ENCODE peak calls at places on chromosomes 5 and 9, in eight cellular contexts. T, S, K, U, Y, C, G and V are unnamed samples.

GRCh38 chr9:132214027-132214622 is 52.3 kb downstream of the NTNG2 start:
- DNase-seq in U (no peak), Y (peak), S (peak), T (no peak), C (peak), G (peak), K (peak), V (no peak)

GRCh38 chr5:54187694-54188093 is 122.7 kb downstream of the ARL15 start:
- DNase-seq in T (no peak), Y (no peak), C (no peak), G (no peak), U (no peak), K (no peak), S (no peak), V (no peak)

GRCh38 chr5:151671979-151672378 is 14.7 kb downstream of the SPARC start:
- DNase-seq in U (no peak), K (no peak), T (no peak), S (no peak), G (no peak), Y (no peak), C (no peak), V (no peak)

GRCh38 chr5:174384509-174384947 is 339.0 kb downstream of the NSG2 start:
- DNase-seq in S (no peak), T (no peak), G (peak), C (no peak), K (no peak), U (no peak), Y (peak), V (no peak)

GRCh38 chr9:134040831-134041648 is 15.8 kb downstream of the BRD3OS start:
- DNase-seq in C (no peak), T (no peak), U (no peak), Y (no peak), G (no peak), K (peak), S (no peak), V (no peak)

GRCh38 chr5:81164936-81165335 is 68.2 kb upstream of the CKMT2 start:
- DNase-seq in K (no peak), Y (no peak), U (no peak), S (no peak), G (no peak), T (no peak), C (no peak), V (no peak)

GRCh38 chr9:36187414-36187813 is 3.3 kb upstream of the CLTA start:
- DNase-seq in U (no peak), K (no peak), S (no peak), C (no peak), G (peak), T (no peak), Y (no peak), V (no peak)

GRCh38 chr5:91109634-91110033 is 273.5 kb downstream of the ARRDC3 start:
- DNase-seq in Y (no peak), K (no peak), U (no peak), G (no peak), C (no peak), S (no peak), T (no peak), V (no peak)

GRCh38 chr5:84085387-84086041 is 299.2 kb downstream of the EDIL3 start:
- DNase-seq in T (no peak), Y (no peak), S (no peak), C (no peak), K (no peak), G (no peak), U (no peak), V (no peak)

GRCh38 chr5:159146839-159147238 is 47.1 kb upstream of the EBF1 start:
- DNase-seq in G (no peak), C (no peak), S (no peak), T (no peak), K (no peak), Y (no peak), U (no peak), V (no peak)

GRCh38 chr5:148653840-148654781 is at the start of gene HTR4:
- DNase-seq in C (peak), Y (no peak), S (no peak), U (no peak), G (no peak), K (no peak), T (no peak), V (no peak)

GRCh38 chr5:60334281-60334713 is 365.7 kb downstream of the DEPDC1B start:
- DNase-seq in K (no peak), Y (peak), T (no peak), C (no peak), G (no peak), U (no peak), S (peak), V (no peak)

GRCh38 chr5:78920604-78921003 is 64.5 kb downstream of the ARSB start:
- DNase-seq in K (no peak), Y (no peak), T (no peak), U (no peak), G (no peak), S (peak), C (no peak), V (no peak)

GRCh38 chr9:78769684-78770083 is 472.8 kb downstream of the PSAT1 start:
- DNase-seq in U (no peak), G (no peak), Y (no peak), C (no peak), K (no peak), S (peak), T (no peak), V (no peak)

GRCh38 chr9:127733609-127734008 is 1.5 kb downstream of the TOR2A start:
- DNase-seq in K (no peak), C (no peak), S (no peak), U (no peak), G (no peak), T (no peak), Y (no peak), V (no peak)

GRCh38 chr5:179906795-179907569 is 715 bp downstream of the TBC1D9B start:
- DNase-seq in K (no peak), Y (no peak), C (peak), S (no peak), T (no peak), U (no peak), G (no peak), V (no peak)

GRCh38 chr9:15513335-15513734 is 2.6 kb upstream of the PSIP1 start:
- DNase-seq in Y (no peak), G (no peak), S (peak), U (no peak), K (no peak), C (no peak), T (no peak), V (no peak)

GRCh38 chr5:135393229-135393628 is 5.8 kb downstream of the MACROH2A1 start:
- DNase-seq in G (no peak), K (no peak), U (no peak), T (no peak), C (no peak), Y (no peak), S (no peak), V (no peak)

GRCh38 chr5:77277764-77278163 is 67.3 kb downstream of the PDE8B start:
- DNase-seq in G (no peak), C (no peak), T (no peak), U (no peak), S (no peak), K (no peak), Y (no peak), V (no peak)

GRCh38 chr5:79021753-79022152 is 36.6 kb upstream of the ARSB start:
- DNase-seq in G (no peak), S (no peak), C (no peak), K (no peak), T (no peak), Y (no peak), U (no peak), V (no peak)

GRCh38 chr5:6404129-6404528 is 25.8 kb upstream of the MED10 start:
- DNase-seq in K (no peak), G (no peak), U (no peak), Y (peak), T (no peak), S (no peak), C (no peak), V (no peak)

GRCh38 chr5:91155238-91155637 is 227.9 kb downstream of the ARRDC3 start:
- DNase-seq in G (no peak), K (no peak), Y (no peak), U (no peak), C (no peak), S (no peak), T (no peak), V (no peak)

GRCh38 chr9:37618817-37619216 is 26.4 kb upstream of the TOMM5 start:
- DNase-seq in C (no peak), G (peak), U (no peak), S (no peak), T (no peak), K (no peak), Y (no peak), V (no peak)

GRCh38 chr5:91499943-91500531 is 116.9 kb upstream of the ARRDC3 start:
- DNase-seq in S (peak), Y (no peak), G (peak), C (no peak), U (no peak), K (no peak), T (no peak), V (no peak)

GRCh38 chr5:140329739-140330481 is 16.5 kb downstream of the HBEGF start:
- DNase-seq in Y (no peak), S (no peak), T (no peak), C (no peak), U (no peak), G (no peak), K (no peak), V (no peak)

GRCh38 chr5:147455822-147456221 is 54.0 kb downstream of the DPYSL3 start:
- DNase-seq in Y (no peak), T (no peak), C (no peak), K (no peak), G (no peak), U (no peak), S (no peak), V (no peak)

DNA sequence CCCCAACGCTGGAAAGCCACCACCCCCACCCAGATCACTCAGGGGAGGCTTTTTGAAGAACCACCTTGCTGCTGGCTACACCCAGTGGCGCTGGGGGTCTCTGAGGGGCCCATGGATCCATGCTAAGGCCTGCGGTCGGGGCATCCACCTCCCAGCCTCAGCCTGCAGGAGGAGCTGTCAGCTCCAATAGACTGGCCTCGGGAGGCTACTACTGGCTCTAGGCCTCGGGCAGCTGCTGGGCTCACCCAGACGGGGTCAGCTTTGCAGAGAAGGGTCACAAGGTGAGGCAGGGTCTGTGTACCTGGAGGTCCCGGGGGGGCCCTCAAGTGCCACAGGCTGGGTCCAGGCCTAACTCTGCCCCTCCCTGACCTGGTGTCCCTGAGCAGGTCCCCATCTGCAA is 193.7 kb downstream of the OLFM1 start:
- DNase-seq in K (no peak), U (no peak), G (no peak), S (no peak), Y (no peak), C (no peak), T (no peak), V (no peak)
- TF ChIP-seq CTCF in K (no peak), U (no peak), G (no peak), S (no peak), Y (no peak), C (no peak), T (no peak), V (no peak)

DNA sequence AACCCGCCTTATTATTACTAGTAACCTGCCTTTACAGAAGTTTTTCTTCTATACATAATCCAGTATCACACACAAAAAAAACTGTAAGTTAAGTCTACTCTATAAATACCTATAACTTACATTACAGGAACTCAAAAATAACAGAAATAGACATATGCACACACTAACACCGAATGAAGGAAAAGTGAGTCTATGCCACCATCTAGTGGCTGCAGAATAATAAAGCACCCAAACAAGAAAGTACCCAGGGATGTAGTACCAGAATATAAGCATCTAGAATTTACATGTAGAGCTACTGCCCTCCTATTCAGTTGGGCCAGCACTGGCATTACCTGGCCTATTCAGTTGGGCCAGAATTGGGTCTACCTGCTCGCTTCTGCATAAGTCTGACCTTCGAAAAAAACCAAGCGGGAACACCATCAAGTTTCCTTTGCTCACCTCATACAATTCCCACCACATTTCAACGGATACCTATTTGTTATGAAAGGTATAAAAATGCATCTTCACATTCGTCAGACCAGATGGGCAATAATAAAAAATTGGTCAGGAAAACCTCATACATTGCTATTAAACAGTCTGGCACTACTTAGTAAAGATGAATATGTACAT is 4.0 kb upstream of the NIPSNAP3A start:
- DNase-seq in T (no peak), K (no peak), S (peak), C (no peak), G (peak), U (no peak), Y (peak), V (no peak)
- TF ChIP-seq CTCF in T (peak), K (peak), S (peak), C (peak), G (peak), U (peak), Y (peak), V (peak)

GRCh38 chr9:114507726-114508125 is 2.5 kb upstream of the WHRN start:
- DNase-seq in U (no peak), S (peak), T (no peak), K (no peak), G (no peak), Y (no peak), C (no peak), V (no peak)
- TF ChIP-seq CTCF in U (peak), S (peak), T (no peak), K (peak), G (peak), Y (peak), C (no peak), V (peak)

GRCh38 chr9:94207781-94208180 is 51.3 kb upstream of the ZNF169 start:
- DNase-seq in G (no peak), T (no peak), S (no peak), K (no peak), Y (no peak), U (no peak), C (no peak), V (no peak)

GRCh38 chr9:94210616-94211603 is 48.2 kb upstream of the ZNF169 start:
- DNase-seq in G (no peak), S (no peak), C (no peak), K (no peak), T (no peak), U (no peak), Y (no peak), V (no peak)

GRCh38 chr9:94212091-94212490 is 47.0 kb upstream of the ZNF169 start:
- DNase-seq in U (no peak), T (no peak), Y (no peak), K (no peak), S (no peak), G (peak), C (no peak), V (no peak)

GRCh38 chr9:94212531-94212930 is 46.6 kb upstream of the ZNF169 start:
- DNase-seq in G (no peak), U (no peak), C (no peak), Y (no peak), K (no peak), S (no peak), T (no peak), V (no peak)

GRCh38 chr9:94213513-94214124 is 45.5 kb upstream of the ZNF169 start:
- DNase-seq in S (peak), Y (no peak), T (peak), G (peak), U (peak), C (peak), K (peak), V (no peak)
- TF ChIP-seq CTCF in S (peak), Y (peak), T (peak), G (peak), U (peak), C (peak), K (peak), V (peak)